ENCODE peak calls at places on chromosomes 11 and 22, in five cellular contexts. One of them, this sample, is unnamed. For H3K79me2, the result is how much of the 10 kb centered on the place peaks cover.

GRCh38 chr11:66956689-66957290 is 1.4 kb downstream of the PC start:
- DNase-seq in GM23248: peak
- DNase-seq in PC-3: no peak
- DNase-seq in K562: no peak
- DNase-seq in SK-N-SH: no peak
- DNase-seq in this sample: peak

GRCh38 chr11:100098560-100098959 is 588.5 kb upstream of the ARHGAP42 start:
- DNase-seq in GM23248: no peak
- DNase-seq in K562: no peak
- DNase-seq in PC-3: no peak
- DNase-seq in SK-N-SH: no peak
- DNase-seq in this sample: no peak

GRCh38 chr11:6693342-6694228 is 10.4 kb upstream of the MRPL17 start:
- DNase-seq in SK-N-SH: no peak
- DNase-seq in GM23248: peak
- DNase-seq in K562: no peak
- DNase-seq in PC-3: peak
- DNase-seq in this sample: no peak

GRCh38 chr11:114477946-114478537 is 38.8 kb downstream of the REXO2 start:
- DNase-seq in SK-N-SH: no peak
- DNase-seq in PC-3: no peak
- DNase-seq in K562: no peak
- DNase-seq in GM23248: no peak
- DNase-seq in this sample: no peak

GRCh38 chr11:92762175-92762574 is 207.3 kb upstream of the MTNR1B start:
- DNase-seq in GM23248: no peak
- DNase-seq in K562: no peak
- DNase-seq in PC-3: no peak
- DNase-seq in SK-N-SH: no peak
- DNase-seq in this sample: no peak

GRCh38 chr11:128389461-128389976 is 197.8 kb downstream of the ETS1 start:
- DNase-seq in K562: no peak
- DNase-seq in GM23248: no peak
- DNase-seq in PC-3: no peak
- DNase-seq in SK-N-SH: no peak
- DNase-seq in this sample: no peak

GRCh38 chr22:49307071-49307830 is 520.4 kb downstream of the BRD1 start:
- DNase-seq in SK-N-SH: no peak
- DNase-seq in PC-3: no peak
- DNase-seq in GM23248: no peak
- DNase-seq in K562: no peak
- DNase-seq in this sample: peak

GRCh38 chr11:121634273-121634672 is 181.5 kb upstream of the SORL1-AS1 start:
- DNase-seq in PC-3: no peak
- DNase-seq in K562: no peak
- DNase-seq in SK-N-SH: no peak
- DNase-seq in GM23248: no peak
- DNase-seq in this sample: no peak

GRCh38 chr22:44260216-44261035 is 52.3 kb downstream of the SHISAL1 start:
- DNase-seq in K562: no peak
- DNase-seq in SK-N-SH: no peak
- DNase-seq in GM23248: no peak
- DNase-seq in PC-3: no peak
- DNase-seq in this sample: no peak

GRCh38 chr22:40592352-40593113 is 44.0 kb downstream of the MRTFA start:
- DNase-seq in PC-3: no peak
- DNase-seq in K562: no peak
- DNase-seq in GM23248: no peak
- DNase-seq in SK-N-SH: no peak
- DNase-seq in this sample: no peak

GRCh38 chr22:41405588-41405987 is 23.8 kb downstream of the TEF start:
- DNase-seq in K562: no peak
- DNase-seq in PC-3: no peak
- DNase-seq in SK-N-SH: no peak
- DNase-seq in GM23248: no peak
- DNase-seq in this sample: no peak

GRCh38 chr11:130278745-130279144 is 36.0 kb downstream of the ZBTB44 start:
- DNase-seq in GM23248: peak
- DNase-seq in K562: no peak
- DNase-seq in SK-N-SH: no peak
- DNase-seq in PC-3: no peak
- DNase-seq in this sample: no peak

GRCh38 chr11:76025068-76025467 is 181.2 kb downstream of the WNT11 start:
- DNase-seq in K562: no peak
- DNase-seq in PC-3: no peak
- DNase-seq in SK-N-SH: no peak
- DNase-seq in GM23248: peak
- DNase-seq in this sample: peak

GRCh38 chr11:118621071-118621815 is 13.8 kb downstream of the PHLDB1 start:
- DNase-seq in SK-N-SH: peak
- DNase-seq in K562: peak
- DNase-seq in GM23248: peak
- DNase-seq in PC-3: peak
- DNase-seq in this sample: peak

GRCh38 chr11:9992306-9992705 is 301.7 kb downstream of the SBF2 start:
- DNase-seq in PC-3: no peak
- DNase-seq in GM23248: peak
- DNase-seq in SK-N-SH: no peak
- DNase-seq in K562: no peak
- DNase-seq in this sample: no peak

DNA sequence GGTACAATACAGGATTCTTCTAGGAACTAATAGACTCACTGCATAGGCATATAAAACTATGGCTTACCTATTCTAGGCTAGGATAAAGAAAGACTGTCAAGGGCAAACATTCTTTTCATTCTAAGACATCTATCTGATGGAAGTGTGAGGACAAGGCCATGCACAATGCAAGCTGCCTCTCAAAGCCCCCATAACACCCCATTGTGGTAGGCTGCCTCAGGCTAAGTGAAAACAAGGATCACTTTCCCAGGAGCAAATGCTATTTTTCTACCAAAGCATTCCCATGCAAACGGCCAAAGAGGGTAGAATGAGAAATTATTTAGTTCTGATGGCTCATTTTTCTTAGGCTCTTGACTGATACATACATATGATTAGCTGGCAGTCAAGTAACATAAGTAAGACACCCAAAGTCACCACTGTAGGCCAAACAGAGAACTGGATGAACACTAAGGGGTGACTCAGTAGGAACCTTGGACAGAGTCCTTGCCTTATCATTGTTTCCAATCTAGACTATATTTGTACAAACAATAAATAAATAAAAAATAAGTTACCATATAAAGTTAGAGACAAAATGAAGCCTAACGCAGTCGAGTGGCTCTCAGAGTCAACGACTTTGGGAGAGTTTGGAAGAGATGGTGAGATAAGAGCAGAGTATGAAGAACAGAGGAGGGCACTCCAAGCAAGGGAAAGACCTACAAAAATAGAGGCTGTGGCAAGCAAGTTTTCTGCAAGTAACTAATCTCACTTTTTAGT is 303.6 kb downstream of the SBF2 start:
- DNase-seq in K562: no peak
- DNase-seq in PC-3: peak
- DNase-seq in GM23248: peak
- DNase-seq in SK-N-SH: no peak
- DNase-seq in this sample: no peak
- H3K79me2 ChIP-seq in K562: under half
- H3K79me2 ChIP-seq in PC-3: under half
- H3K79me2 ChIP-seq in GM23248: under half
- H3K79me2 ChIP-seq in SK-N-SH: under half
- H3K79me2 ChIP-seq in this sample: under half

GRCh38 chr11:2443881-2444300 is 423 bp downstream of the TRPM5 start:
- DNase-seq in SK-N-SH: no peak
- DNase-seq in K562: no peak
- DNase-seq in PC-3: no peak
- DNase-seq in GM23248: no peak
- DNase-seq in this sample: no peak

GRCh38 chr11:2445948-2446551 is 1.2 kb downstream of the KCNQ1 start:
- DNase-seq in K562: no peak
- DNase-seq in PC-3: no peak
- DNase-seq in GM23248: no peak
- DNase-seq in SK-N-SH: peak
- DNase-seq in this sample: peak

GRCh38 chr11:2443406-2443805 is 908 bp downstream of the TRPM5 start:
- DNase-seq in K562: no peak
- DNase-seq in PC-3: no peak
- DNase-seq in SK-N-SH: no peak
- DNase-seq in GM23248: no peak
- DNase-seq in this sample: no peak

GRCh38 chr11:2445107-2445947 is 519 bp downstream of the KCNQ1 start:
- DNase-seq in SK-N-SH: no peak
- DNase-seq in GM23248: no peak
- DNase-seq in K562: no peak
- DNase-seq in PC-3: no peak
- DNase-seq in this sample: peak

DNA sequence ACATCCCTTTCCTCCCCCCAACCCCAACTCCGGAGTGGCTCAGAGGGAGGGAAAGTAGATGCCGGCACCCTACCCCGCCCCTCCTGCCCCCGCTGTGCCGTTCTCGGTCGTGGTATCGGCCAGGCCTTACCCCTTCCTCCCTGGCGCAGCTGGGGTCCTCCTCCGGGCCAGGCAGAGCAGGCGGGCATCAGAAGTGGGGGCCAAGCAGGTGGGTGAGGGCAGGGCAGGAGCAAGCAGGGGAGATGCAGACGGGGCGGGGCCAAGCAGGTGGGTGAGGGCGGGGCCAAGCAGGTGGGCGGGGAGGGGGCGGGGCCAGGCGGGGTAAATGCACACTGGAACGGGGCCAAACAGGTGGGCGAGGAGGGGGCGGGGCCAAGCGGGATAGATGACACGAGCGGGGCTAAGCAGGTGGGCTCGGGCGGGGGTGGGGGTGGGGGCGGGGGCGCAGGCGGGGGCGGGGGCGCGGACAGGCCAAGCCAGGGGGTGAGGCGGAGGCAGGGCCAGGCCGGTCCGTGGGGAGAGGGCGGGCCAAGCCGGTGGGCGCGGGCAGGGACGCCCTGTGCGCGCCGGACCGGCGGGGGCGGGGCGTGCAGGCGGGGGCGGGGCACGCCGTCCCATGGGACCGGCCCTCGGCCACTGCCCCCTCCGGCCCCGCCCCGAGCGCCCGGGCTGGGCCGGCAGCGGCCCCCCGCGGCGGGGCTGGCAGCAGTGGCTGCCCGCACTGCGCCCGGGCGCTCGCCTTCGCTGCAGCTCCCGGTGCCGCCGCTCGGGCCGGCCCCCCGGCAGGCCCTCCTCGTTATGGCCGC is at the start of the genes KCNQ1 and TRPM5:
- DNase-seq in PC-3: peak
- DNase-seq in GM23248: no peak
- DNase-seq in SK-N-SH: peak
- DNase-seq in K562: peak
- DNase-seq in this sample: no peak
- H3K4me2 ChIP-seq in PC-3: peak
- H3K4me2 ChIP-seq in GM23248: no peak
- H3K4me2 ChIP-seq in SK-N-SH: no peak
- H3K4me2 ChIP-seq in K562: no peak
- H3K4me2 ChIP-seq in this sample: no peak

GRCh38 chr11:126465573-126466287 is 110.2 kb downstream of the ST3GAL4 start:
- DNase-seq in K562: no peak
- DNase-seq in PC-3: no peak
- DNase-seq in SK-N-SH: peak
- DNase-seq in GM23248: peak
- DNase-seq in this sample: peak
- H2AFZ ChIP-seq in K562: no peak
- H2AFZ ChIP-seq in PC-3: no peak
- H2AFZ ChIP-seq in SK-N-SH: no peak
- H2AFZ ChIP-seq in GM23248: no peak
- H2AFZ ChIP-seq in this sample: no peak

GRCh38 chr22:36323182-36323854 is 64.4 kb downstream of the MYH9 start:
- DNase-seq in PC-3: no peak
- DNase-seq in SK-N-SH: no peak
- DNase-seq in GM23248: peak
- DNase-seq in K562: no peak
- DNase-seq in this sample: peak

GRCh38 chr22:36321797-36322601 is 65.8 kb downstream of the MYH9 start:
- DNase-seq in SK-N-SH: no peak
- DNase-seq in K562: no peak
- DNase-seq in PC-3: no peak
- DNase-seq in GM23248: no peak
- DNase-seq in this sample: peak

GRCh38 chr22:36323855-36324331 is 63.9 kb downstream of the MYH9 start:
- DNase-seq in PC-3: no peak
- DNase-seq in SK-N-SH: no peak
- DNase-seq in GM23248: peak
- DNase-seq in K562: no peak
- DNase-seq in this sample: peak

GRCh38 chr22:36324414-36324813 is 63.4 kb downstream of the MYH9 start:
- DNase-seq in SK-N-SH: no peak
- DNase-seq in GM23248: peak
- DNase-seq in K562: no peak
- DNase-seq in PC-3: no peak
- DNase-seq in this sample: no peak

DNA sequence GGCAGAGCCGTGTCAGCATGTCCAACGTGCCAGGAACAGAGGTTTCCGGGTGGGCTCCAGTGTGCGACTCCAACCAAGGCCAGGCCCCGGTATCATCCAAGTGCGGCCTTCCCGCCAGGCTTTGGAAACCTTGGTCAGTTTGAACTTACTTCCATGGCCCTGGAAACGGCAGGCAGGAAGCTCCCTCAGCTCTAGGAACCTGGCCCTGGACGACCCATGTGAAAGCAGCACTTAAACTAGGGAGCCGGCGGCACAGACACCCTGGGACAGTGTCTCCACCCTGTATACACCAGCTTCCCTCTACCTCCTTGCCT is 65.2 kb downstream of the MYH9 start:
- DNase-seq in GM23248: no peak
- DNase-seq in K562: no peak
- DNase-seq in PC-3: no peak
- DNase-seq in SK-N-SH: no peak
- DNase-seq in this sample: no peak
- H3K79me2 ChIP-seq in GM23248: half or more
- H3K79me2 ChIP-seq in K562: under half
- H3K79me2 ChIP-seq in PC-3: half or more
- H3K79me2 ChIP-seq in SK-N-SH: half or more
- H3K79me2 ChIP-seq in this sample: half or more

GRCh38 chr11:125262825-125263218 is 98.3 kb downstream of the PKNOX2 start:
- DNase-seq in SK-N-SH: no peak
- DNase-seq in K562: no peak
- DNase-seq in PC-3: no peak
- DNase-seq in GM23248: peak
- DNase-seq in this sample: no peak
- H3K4me2 ChIP-seq in SK-N-SH: no peak
- H3K4me2 ChIP-seq in K562: no peak
- H3K4me2 ChIP-seq in PC-3: no peak
- H3K4me2 ChIP-seq in GM23248: peak
- H3K4me2 ChIP-seq in this sample: peak

GRCh38 chr11:86673055-86673843 is 833 bp upstream of the ME3 start:
- DNase-seq in SK-N-SH: no peak
- DNase-seq in PC-3: no peak
- DNase-seq in GM23248: no peak
- DNase-seq in K562: no peak
- DNase-seq in this sample: no peak
- H2AFZ ChIP-seq in SK-N-SH: no peak
- H2AFZ ChIP-seq in PC-3: no peak
- H2AFZ ChIP-seq in GM23248: no peak
- H2AFZ ChIP-seq in K562: no peak
- H2AFZ ChIP-seq in this sample: no peak

GRCh38 chr22:46454233-46454909 is 83.0 kb downstream of the CELSR1 start:
- DNase-seq in K562: no peak
- DNase-seq in PC-3: no peak
- DNase-seq in SK-N-SH: no peak
- DNase-seq in GM23248: no peak
- DNase-seq in this sample: no peak
- H3K79me2 ChIP-seq in K562: under half
- H3K79me2 ChIP-seq in PC-3: under half
- H3K79me2 ChIP-seq in SK-N-SH: under half
- H3K79me2 ChIP-seq in GM23248: under half
- H3K79me2 ChIP-seq in this sample: under half